ENCODE peak calls at places on chromosomes 3 and 15, in five cellular contexts. One of them, this sample, is unnamed.

GRCh38 chr3:40780341-40780800 is 255.6 kb downstream of the ZNF621 start:
- DNase-seq in HepG2: peak; percentile 46
- DNase-seq in H1: no peak
- DNase-seq in IMR-90: no peak
- DNase-seq in K562: no peak
- DNase-seq in this sample: no peak

GRCh38 chr3:151584603-151585002 is 123.7 kb upstream of the IGSF10 start:
- DNase-seq in K562: no peak
- DNase-seq in HepG2: no peak
- DNase-seq in H1: no peak
- DNase-seq in IMR-90: no peak
- DNase-seq in this sample: no peak

GRCh38 chr3:87354399-87354798 is 78.0 kb upstream of the POU1F1 start:
- DNase-seq in K562: no peak
- DNase-seq in IMR-90: no peak
- DNase-seq in H1: no peak
- DNase-seq in HepG2: no peak
- DNase-seq in this sample: no peak

GRCh38 chr3:195582947-195583346 is 793 bp downstream of the APOD start:
- DNase-seq in K562: no peak
- DNase-seq in IMR-90: no peak
- DNase-seq in HepG2: peak; percentile 24
- DNase-seq in H1: no peak
- DNase-seq in this sample: no peak

GRCh38 chr3:155675094-155675493 is 69.8 kb downstream of the PLCH1 start:
- DNase-seq in HepG2: no peak
- DNase-seq in H1: no peak
- DNase-seq in IMR-90: no peak
- DNase-seq in K562: no peak
- DNase-seq in this sample: no peak

GRCh38 chr3:12737319-12737718 is 21.7 kb downstream of the TMEM40 start:
- DNase-seq in H1: no peak
- DNase-seq in HepG2: no peak
- DNase-seq in K562: no peak
- DNase-seq in IMR-90: no peak
- DNase-seq in this sample: no peak

GRCh38 chr3:147419062-147419701 is 10.0 kb downstream of the ZIC1 start:
- DNase-seq in IMR-90: peak; percentile 15
- DNase-seq in H1: peak; percentile 94
- DNase-seq in HepG2: no peak
- DNase-seq in K562: peak; percentile 81
- DNase-seq in this sample: no peak

GRCh38 chr3:126742057-126742456 is 38.0 kb downstream of the CHCHD6 start:
- DNase-seq in H1: no peak
- DNase-seq in HepG2: no peak
- DNase-seq in K562: no peak
- DNase-seq in IMR-90: no peak
- DNase-seq in this sample: no peak

GRCh38 chr3:62135731-62136130 is 237.6 kb downstream of the FEZF2 start:
- DNase-seq in IMR-90: no peak
- DNase-seq in HepG2: no peak
- DNase-seq in H1: no peak
- DNase-seq in K562: no peak
- DNase-seq in this sample: no peak

GRCh38 chr15:39692464-39693327 is 89.9 kb downstream of the FSIP1 start:
- DNase-seq in H1: no peak
- DNase-seq in HepG2: no peak
- DNase-seq in K562: no peak
- DNase-seq in IMR-90: no peak
- DNase-seq in this sample: no peak

GRCh38 chr15:39700301-39700700 is 82.3 kb downstream of the FSIP1 start:
- DNase-seq in IMR-90: no peak
- DNase-seq in H1: no peak
- DNase-seq in HepG2: no peak
- DNase-seq in K562: no peak
- DNase-seq in this sample: no peak

GRCh38 chr15:39698444-39699390 is 83.9 kb downstream of the FSIP1 start:
- DNase-seq in K562: peak; percentile 23
- DNase-seq in H1: no peak
- DNase-seq in IMR-90: no peak
- DNase-seq in HepG2: no peak
- DNase-seq in this sample: no peak

GRCh38 chr15:39699531-39700110 is 83.0 kb downstream of the FSIP1 start:
- DNase-seq in HepG2: no peak
- DNase-seq in K562: no peak
- DNase-seq in H1: no peak
- DNase-seq in IMR-90: no peak
- DNase-seq in this sample: no peak

GRCh38 chr15:39695793-39696192 is 86.8 kb downstream of the FSIP1 start:
- DNase-seq in HepG2: no peak
- DNase-seq in IMR-90: no peak
- DNase-seq in H1: no peak
- DNase-seq in K562: no peak
- DNase-seq in this sample: no peak
- TF ChIP-seq MAFK in HepG2: no peak
- TF ChIP-seq MAFK in IMR-90: no peak
- TF ChIP-seq MAFK in H1: no peak
- TF ChIP-seq MAFK in K562: no peak
- TF ChIP-seq MAFK in this sample: no peak

GRCh38 chr15:51837784-51838183 is 8.3 kb downstream of the TMOD3 start:
- DNase-seq in IMR-90: peak; percentile 55
- DNase-seq in H1: no peak
- DNase-seq in HepG2: no peak
- DNase-seq in K562: no peak
- DNase-seq in this sample: peak; percentile 64
- TF ChIP-seq RFX5 in IMR-90: no peak
- TF ChIP-seq RFX5 in H1: no peak
- TF ChIP-seq RFX5 in HepG2: no peak
- TF ChIP-seq RFX5 in K562: no peak
- TF ChIP-seq RFX5 in this sample: no peak

DNA sequence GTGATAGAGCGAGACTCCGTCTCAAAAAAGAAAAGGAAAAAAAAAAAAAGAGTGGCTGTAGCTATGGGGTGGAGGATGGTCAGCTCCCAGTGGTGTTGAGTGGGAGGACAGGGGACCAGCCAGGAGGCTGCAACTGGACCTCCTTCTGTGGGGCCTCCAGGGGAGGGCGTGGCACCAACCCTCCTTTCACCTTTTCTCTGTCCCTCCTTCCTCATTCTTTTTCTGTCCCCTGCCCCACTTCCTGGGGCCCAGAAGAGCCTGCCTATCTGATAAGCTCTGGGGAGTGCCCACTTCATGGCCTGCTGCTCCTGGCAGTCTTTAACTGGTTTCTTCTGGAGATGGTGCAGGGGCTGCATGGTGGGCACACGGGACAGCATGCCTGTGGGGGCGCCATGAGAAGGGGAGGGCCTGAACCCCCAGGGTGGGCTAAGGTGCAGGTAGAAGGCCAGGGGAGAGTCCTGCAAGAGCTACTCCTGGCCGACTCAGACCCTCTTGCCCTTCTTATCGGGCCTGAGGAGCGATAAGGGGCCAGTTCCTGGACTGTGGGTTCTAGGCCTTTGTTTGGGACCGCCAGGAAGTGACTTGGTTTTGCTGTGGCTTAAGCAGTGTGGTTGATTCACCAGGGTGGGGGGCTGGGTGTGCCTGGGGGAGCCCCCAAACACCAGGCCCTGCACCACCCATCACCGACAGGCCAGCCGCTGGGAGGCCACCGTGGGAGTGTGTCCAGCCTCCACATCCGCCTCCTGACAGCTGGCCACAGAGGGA is 49.4 kb upstream of the FLNB start:
- DNase-seq in IMR-90: no peak
- DNase-seq in K562: peak; percentile 42
- DNase-seq in HepG2: no peak
- DNase-seq in H1: no peak
- DNase-seq in this sample: peak; percentile 57
- H3K27ac ChIP-seq in IMR-90: no peak overlapping the region
- H3K27ac ChIP-seq in K562: peak overlapping the region; percentile 59
- H3K27ac ChIP-seq in HepG2: no peak overlapping the region
- H3K27ac ChIP-seq in H1: no peak overlapping the region
- H3K27ac ChIP-seq in this sample: peak overlapping the region; percentile 86

GRCh38 chr3:124619887-124620599 is 110.2 kb upstream of the UMPS start:
- DNase-seq in HepG2: peak; percentile 77
- DNase-seq in IMR-90: no peak
- DNase-seq in K562: no peak
- DNase-seq in H1: no peak
- DNase-seq in this sample: no peak
- TF ChIP-seq MAFK in HepG2: no peak
- TF ChIP-seq MAFK in IMR-90: no peak
- TF ChIP-seq MAFK in K562: no peak
- TF ChIP-seq MAFK in H1: no peak
- TF ChIP-seq MAFK in this sample: no peak

GRCh38 chr15:53837263-53837662 is 77.8 kb upstream of the WDR72 start:
- DNase-seq in K562: no peak
- DNase-seq in IMR-90: no peak
- DNase-seq in H1: no peak
- DNase-seq in HepG2: peak; percentile 63
- DNase-seq in this sample: no peak
- TF ChIP-seq RFX5 in K562: no peak
- TF ChIP-seq RFX5 in IMR-90: no peak
- TF ChIP-seq RFX5 in H1: no peak
- TF ChIP-seq RFX5 in HepG2: peak; percentile 81
- TF ChIP-seq RFX5 in this sample: no peak

GRCh38 chr3:4703054-4703480 is 209.9 kb downstream of the ITPR1 start:
- DNase-seq in IMR-90: peak; percentile 83
- DNase-seq in K562: no peak
- DNase-seq in H1: no peak
- DNase-seq in HepG2: no peak
- DNase-seq in this sample: no peak
- H3K27ac ChIP-seq in IMR-90: no peak overlapping the region
- H3K27ac ChIP-seq in K562: no peak overlapping the region
- H3K27ac ChIP-seq in H1: no peak overlapping the region
- H3K27ac ChIP-seq in HepG2: no peak overlapping the region
- H3K27ac ChIP-seq in this sample: no peak overlapping the region

DNA sequence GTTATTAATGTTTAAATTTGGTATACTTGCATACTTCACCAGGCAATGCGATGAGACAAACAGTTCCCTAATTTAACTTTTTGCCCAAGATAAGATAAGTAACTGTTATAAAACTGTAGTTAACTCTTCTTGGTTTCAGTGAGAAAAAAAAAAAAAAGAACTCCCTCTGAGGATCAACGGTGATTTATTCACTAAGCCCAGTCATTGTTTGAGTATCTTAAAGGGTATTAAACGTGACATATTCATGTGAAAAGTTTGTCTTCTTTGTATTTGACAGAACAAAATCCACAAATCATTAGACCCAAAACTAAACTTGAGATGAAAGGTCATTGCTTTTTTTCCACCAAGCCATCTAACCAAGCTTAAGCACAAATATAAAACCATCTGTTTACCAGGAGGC is 92.4 kb upstream of the RAP2B start:
- DNase-seq in H1: no peak
- DNase-seq in HepG2: no peak
- DNase-seq in IMR-90: no peak
- DNase-seq in K562: no peak
- DNase-seq in this sample: no peak
- TF ChIP-seq MAFK in H1: no peak
- TF ChIP-seq MAFK in HepG2: no peak
- TF ChIP-seq MAFK in IMR-90: no peak
- TF ChIP-seq MAFK in K562: no peak
- TF ChIP-seq MAFK in this sample: no peak